ENCODE peak calls at places on chromosomes 6 and 20, in six cellular contexts. J, I, A, Z, K and Q are unnamed samples.
A peak's percentile ranks its signal among the peaks of the same experiment; 100 is the strongest.

GRCh38 chr6:133553652-133554051 is 312.5 kb downstream of the EYA4 start:
- DNase-seq in J (peak; percentile 43), I (peak; percentile 25), A (no peak), Z (peak; percentile 53), K (peak; percentile 47), Q (no peak)

GRCh38 chr6:161301338-161301737 is 27.5 kb upstream of the AGPAT4 start:
- DNase-seq in J (no peak), I (peak; percentile 84), A (no peak), Z (no peak), K (no peak), Q (no peak)

GRCh38 chr6:168331058-168331457 is 11.5 kb upstream of the DACT2 start:
- DNase-seq in J (no peak), I (no peak), A (no peak), Z (no peak), K (no peak), Q (no peak)

GRCh38 chr6:158718431-158719126 is 68.7 kb downstream of the SYTL3 start:
- DNase-seq in J (peak; percentile 66), I (no peak), A (no peak), Z (peak; percentile 56), K (no peak), Q (no peak)

GRCh38 chr6:16129623-16130243 is 847 bp downstream of the MYLIP start:
- DNase-seq in J (peak; percentile 11), I (no peak), A (no peak), Z (no peak), K (peak; percentile 26), Q (no peak)

GRCh38 chr6:13614126-13614925 is 809 bp upstream of the NOL7 start:
- DNase-seq in J (peak; percentile 63), I (no peak), A (peak; percentile 88), Z (peak; percentile 70), K (peak; percentile 34), Q (peak; percentile 31)

GRCh38 chr6:169988769-169989550 is 237.5 kb downstream of the ERMARD start:
- DNase-seq in J (no peak), I (no peak), A (no peak), Z (no peak), K (no peak), Q (no peak)

GRCh38 chr20:6711950-6712634 is 55.4 kb upstream of the BMP2 start:
- DNase-seq in J (no peak), I (no peak), A (no peak), Z (no peak), K (no peak), Q (no peak)

GRCh38 chr20:43961541-43962471 is 47.2 kb downstream of the TOX2 start:
- DNase-seq in J (no peak), I (no peak), A (no peak), Z (no peak), K (no peak), Q (no peak)

GRCh38 chr6:135212020-135212806 is 31.1 kb downstream of the MYB start:
- DNase-seq in J (no peak), I (peak; percentile 68), A (no peak), Z (no peak), K (no peak), Q (no peak)

GRCh38 chr20:61524956-61525666 is 273.1 kb downstream of the CDH4 start:
- DNase-seq in J (no peak), I (no peak), A (no peak), Z (no peak), K (no peak), Q (no peak)

GRCh38 chr6:128233501-128233900 is 286.9 kb downstream of the PTPRK start:
- DNase-seq in J (no peak), I (no peak), A (no peak), Z (no peak), K (no peak), Q (no peak)

GRCh38 chr6:25016311-25016710 is 80.6 kb upstream of the RIPOR2 start:
- DNase-seq in J (no peak), I (no peak), A (no peak), Z (no peak), K (no peak), Q (no peak)

GRCh38 chr6:121216928-121217327 is 117.4 kb downstream of the TBC1D32 start:
- DNase-seq in J (no peak), I (no peak), A (no peak), Z (no peak), K (no peak), Q (no peak)

GRCh38 chr6:30378290-30378937 is 33.5 kb downstream of the RPP21 start:
- DNase-seq in J (no peak), I (no peak), A (no peak), Z (peak; percentile 35), K (no peak), Q (no peak)

GRCh38 chr6:28315628-28316027 is 20.3 kb downstream of the ZSCAN31 start:
- DNase-seq in J (no peak), I (no peak), A (no peak), Z (no peak), K (no peak), Q (no peak)

GRCh38 chr6:158516098-158516497 is 43.8 kb upstream of the TMEM181 start:
- DNase-seq in J (peak; percentile 48), I (no peak), A (no peak), Z (no peak), K (no peak), Q (no peak)

GRCh38 chr6:65786815-65787214 is 79.8 kb upstream of the EYS start:
- DNase-seq in J (no peak), I (no peak), A (no peak), Z (no peak), K (no peak), Q (no peak)

GRCh38 chr6:89611666-89612065 is 26.9 kb downstream of the LYRM2 start:
- DNase-seq in J (no peak), I (no peak), A (no peak), Z (no peak), K (no peak), Q (no peak)

GRCh38 chr6:105507811-105508210 is 104.9 kb upstream of the PREP start:
- DNase-seq in J (no peak), I (no peak), A (no peak), Z (no peak), K (no peak), Q (no peak)

GRCh38 chr6:57256541-57256940 is 34.4 kb upstream of the RAB23 start:
- DNase-seq in J (no peak), I (no peak), A (no peak), Z (no peak), K (no peak), Q (no peak)

GRCh38 chr6:97023982-97024381 is 99.5 kb downstream of the KLHL32 start:
- DNase-seq in J (no peak), I (no peak), A (no peak), Z (no peak), K (no peak), Q (no peak)

GRCh38 chr6:2351807-2352431 is 106.5 kb upstream of the GMDS start:
- DNase-seq in J (no peak), I (peak; percentile 41), A (no peak), Z (no peak), K (no peak), Q (no peak)

GRCh38 chr20:60389441-60389840 is 431.2 kb downstream of the CDH26 start:
- DNase-seq in J (no peak), I (no peak), A (no peak), Z (no peak), K (no peak), Q (no peak)

GRCh38 chr20:32027653-32028052 is 17.4 kb downstream of the CCM2L start:
- DNase-seq in J (no peak), I (no peak), A (no peak), Z (no peak), K (no peak), Q (no peak)

GRCh38 chr20:32356935-32357868 is 929 bp upstream of the ASXL1 start:
- DNase-seq in J (no peak), I (no peak), A (no peak), Z (peak; percentile 22), K (peak; percentile 15), Q (no peak)

GRCh38 chr6:38997128-38997761 is 51.3 kb upstream of the GLP1R start:
- DNase-seq in J (peak; percentile 79), I (no peak), A (no peak), Z (peak; percentile 73), K (peak; percentile 11), Q (peak; percentile 47)

GRCh38 chr6:34774967-34775366 is 16.9 kb upstream of the BLTP3A start:
- DNase-seq in J (no peak), I (no peak), A (no peak), Z (no peak), K (no peak), Q (no peak)

GRCh38 chr6:15690451-15690961 is 27.7 kb upstream of the DTNBP1 start:
- DNase-seq in J (no peak), I (no peak), A (no peak), Z (no peak), K (no peak), Q (no peak)

GRCh38 chr6:33725891-33726673 is 14.6 kb upstream of the UQCC2 start:
- DNase-seq in J (no peak), I (no peak), A (no peak), Z (no peak), K (no peak), Q (no peak)

GRCh38 chr6:136137008-136137689 is 113.0 kb downstream of the MTFR2 start:
- DNase-seq in J (no peak), I (no peak), A (no peak), Z (no peak), K (no peak), Q (no peak)

GRCh38 chr6:12494161-12494560 is 204.0 kb downstream of the EDN1 start:
- DNase-seq in J (no peak), I (no peak), A (no peak), Z (no peak), K (no peak), Q (no peak)

GRCh38 chr20:17761612-17762011 is 61.8 kb downstream of the BANF2 start:
- DNase-seq in J (no peak), I (no peak), A (no peak), Z (no peak), K (no peak), Q (no peak)

GRCh38 chr6:147468634-147469033 is 39.9 kb upstream of the SAMD5 start:
- DNase-seq in J (no peak), I (no peak), A (no peak), Z (no peak), K (no peak), Q (no peak)
- TF ChIP-seq CTCF in J (no peak), I (no peak), A (no peak), Z (no peak), K (no peak), Q (no peak)

DNA sequence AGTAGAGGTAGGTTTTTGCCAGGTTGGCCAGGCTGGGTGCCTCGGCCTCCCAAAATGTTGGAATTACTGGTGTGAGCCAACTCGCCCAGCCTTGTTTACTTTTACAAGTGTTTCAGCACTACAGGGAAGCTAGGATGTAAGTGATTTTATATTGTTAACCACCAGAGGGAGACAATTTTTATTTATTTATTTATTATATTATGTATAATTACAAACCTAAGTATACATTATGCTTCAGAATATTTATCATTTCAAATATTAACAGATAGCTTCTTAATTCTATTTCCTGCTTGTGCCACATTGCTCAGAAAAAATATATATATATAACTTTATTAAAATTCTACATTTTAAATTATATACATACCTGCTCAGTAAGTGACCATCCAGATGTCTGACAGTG is 9.8 kb downstream of the MMUT start:
- DNase-seq in J (no peak), I (no peak), A (no peak), Z (no peak), K (no peak), Q (no peak)
- TF ChIP-seq CTCF in J (peak; percentile 75), I (peak; percentile 26), A (peak; percentile 60), Z (peak; percentile 31), K (peak; percentile 25), Q (peak; percentile 77)

GRCh38 chr20:37257993-37258392 is 3.6 kb downstream of the GHRH start:
- DNase-seq in J (no peak), I (no peak), A (no peak), Z (peak; percentile 23), K (no peak), Q (no peak)
- TF ChIP-seq CTCF in J (no peak), I (no peak), A (no peak), Z (no peak), K (no peak), Q (no peak)

GRCh38 chr20:63427206-63427605 is 45.2 kb downstream of the KCNQ2 start:
- DNase-seq in J (no peak), I (no peak), A (no peak), Z (no peak), K (no peak), Q (no peak)
- TF ChIP-seq CTCF in J (no peak), I (no peak), A (no peak), Z (no peak), K (no peak), Q (no peak)